ENCODE peak calls at places on chromosome 1, in ten cellular contexts. K is activated CD4-positive, alpha-beta T cell treated with anti-CD3 and anti-CD28 coated beads, Interleukin-2, amount 50 U/mL, for 48 hours; O is NCI-H226; S is iris pigment epithelial cell; B is ELF-1; M is HCEC 1CT; X is mucosa of gallbladder; N is activated CD8-positive, alpha-beta memory T cell treated with anti-CD3 and anti-CD28 coated beads for 48 hours; A is IMR-90; R is glutamatergic neuron. G is an unnamed sample.

GRCh38 chr1:184253921-184254320 is 132.9 kb upstream of the C1orf21 start:
- DNase-seq in S (peak; percentile 12), N (no peak), K (no peak), B (no peak), O (no peak), M (no peak), R (no peak), A (no peak), X (no peak), G (no peak)

GRCh38 chr1:222815367-222815765 is 527 bp downstream of the DISP1 start:
- DNase-seq in N (no peak), X (peak; percentile 40), K (peak; percentile 86), M (peak; percentile 31), R (peak; percentile 51), A (no peak), B (no peak), S (peak; percentile 27), O (peak; percentile 5), G (no peak)

GRCh38 chr1:45411510-45411899 is 71.3 kb upstream of the MUTYH start:
- DNase-seq in R (no peak), A (no peak), K (no peak), S (no peak), M (no peak), N (no peak), B (no peak), O (no peak), X (no peak), G (no peak)

GRCh38 chr1:13535227-13535626 is 21.4 kb upstream of the LRRC38 start:
- DNase-seq in M (no peak), X (no peak), N (no peak), R (no peak), B (no peak), A (no peak), S (no peak), K (no peak), O (no peak), G (no peak)

GRCh38 chr1:183443466-183443865 is 25.3 kb upstream of the NMNAT2 start:
- DNase-seq in X (no peak), A (no peak), B (no peak), S (no peak), N (no peak), M (no peak), R (no peak), O (no peak), K (no peak), G (no peak)

GRCh38 chr1:183780159-183780558 is 24.8 kb upstream of the RGL1 start:
- DNase-seq in B (no peak), K (no peak), O (no peak), S (no peak), N (no peak), M (no peak), R (no peak), X (no peak), A (no peak), G (no peak)

GRCh38 chr1:12179111-12179519 is 12.3 kb downstream of the TNFRSF1B start:
- DNase-seq in R (no peak), O (no peak), B (no peak), K (peak; percentile 88), A (peak; percentile 88), X (no peak), N (no peak), S (peak; percentile 57), M (no peak), G (no peak)

GRCh38 chr1:10867138-10867721 is 70.8 kb upstream of the CASZ1 start:
- DNase-seq in O (peak; percentile 19), B (peak; percentile 58), M (peak; percentile 3), N (peak; percentile 42), S (peak; percentile 23), X (peak; percentile 54), R (peak; percentile 84), K (peak; percentile 66), A (peak; percentile 18), G (peak; percentile 85)

G was measured in spleen.